ENCODE peak calls at places on chromosome 13, in seven cellular contexts. A, K, J, I, X, U and P are unnamed samples.

GRCh38 chr13:24033527-24034302 is 126.8 kb upstream of the SPATA13 start:
- DNase-seq in A (no peak), K (no peak), J (peak), I (peak), X (no peak), U (no peak), P (no peak)

GRCh38 chr13:66972659-66973058 is 257.5 kb downstream of the PCDH9 start:
- DNase-seq in A (no peak), K (no peak), J (no peak), I (peak), X (no peak), U (no peak), P (no peak)

GRCh38 chr13:104321756-104322155 is 1255.5 kb upstream of the SLC10A2 start:
- DNase-seq in A (no peak), K (no peak), J (no peak), I (no peak), X (no peak), U (peak), P (no peak)

GRCh38 chr13:60759499-60759898 is 362.5 kb downstream of the TDRD3 start:
- DNase-seq in A (no peak), K (no peak), J (no peak), I (peak), X (peak), U (no peak), P (no peak)

GRCh38 chr13:36143768-36144167 is 12.6 kb upstream of the DCLK1 start:
- DNase-seq in A (no peak), K (no peak), J (no peak), I (no peak), X (no peak), U (no peak), P (no peak)

GRCh38 chr13:107271226-107271625 is 703.3 kb upstream of the ARGLU1 start:
- DNase-seq in A (peak), K (no peak), J (no peak), I (peak), X (peak), U (no peak), P (no peak)

GRCh38 chr13:87696458-87696857 is 25.3 kb downstream of the SLITRK5 start:
- DNase-seq in A (no peak), K (no peak), J (no peak), I (no peak), X (no peak), U (no peak), P (no peak)

GRCh38 chr13:27965343-27965739 is 3.8 kb downstream of the CDX2 start:
- DNase-seq in A (no peak), K (peak), J (peak), I (no peak), X (peak), U (no peak), P (no peak)

GRCh38 chr13:27926644-27927434 is 7.0 kb downstream of the PDX1 start:
- DNase-seq in A (peak), K (no peak), J (peak), I (no peak), X (peak), U (no peak), P (no peak)

GRCh38 chr13:95301947-95302386 is 716 bp upstream of the ABCC4 start:
- DNase-seq in A (no peak), K (no peak), J (no peak), I (peak), X (peak), U (no peak), P (no peak)

GRCh38 chr13:63107163-63107935 is 1691.7 kb upstream of the PCDH20 start:
- DNase-seq in A (no peak), K (no peak), J (no peak), I (peak), X (no peak), U (no peak), P (no peak)

GRCh38 chr13:20145521-20145920 is 15.3 kb downstream of the GJA3 start:
- DNase-seq in A (no peak), K (no peak), J (no peak), I (no peak), X (no peak), U (no peak), P (no peak)

GRCh38 chr13:63449549-63449948 is 2033.9 kb upstream of the PCDH20 start:
- DNase-seq in A (no peak), K (no peak), J (peak), I (no peak), X (no peak), U (no peak), P (no peak)

GRCh38 chr13:77584111-77584510 is 48.6 kb downstream of the SCEL start:
- DNase-seq in A (no peak), K (no peak), J (no peak), I (no peak), X (no peak), U (no peak), P (no peak)

GRCh38 chr13:48727252-48728011 is 73.7 kb downstream of the CYSLTR2 start:
- DNase-seq in A (no peak), K (no peak), J (no peak), I (peak), X (no peak), U (no peak), P (no peak)

GRCh38 chr13:97460004-97460756 is 26.2 kb downstream of the RAP2A start:
- DNase-seq in A (no peak), K (no peak), J (peak), I (peak), X (no peak), U (no peak), P (no peak)

GRCh38 chr13:97798836-97799235 is 154.6 kb upstream of the IPO5 start:
- DNase-seq in A (no peak), K (no peak), J (no peak), I (peak), X (no peak), U (no peak), P (no peak)

GRCh38 chr13:34257980-34258379 is 440.0 kb downstream of the RFC3 start:
- DNase-seq in A (no peak), K (no peak), J (no peak), I (no peak), X (no peak), U (no peak), P (no peak)

GRCh38 chr13:31044658-31045620 is 112.5 kb downstream of the TEX26 start:
- DNase-seq in A (no peak), K (no peak), J (peak), I (no peak), X (no peak), U (no peak), P (no peak)

GRCh38 chr13:89977203-89977602 is 1370.3 kb upstream of the MIR17HG start:
- DNase-seq in A (no peak), K (no peak), J (no peak), I (no peak), X (no peak), U (no peak), P (no peak)
- TF ChIP-seq CTCF in A (no peak), K (no peak), J (no peak), I (no peak), X (no peak), U (no peak), P (no peak)

DNA sequence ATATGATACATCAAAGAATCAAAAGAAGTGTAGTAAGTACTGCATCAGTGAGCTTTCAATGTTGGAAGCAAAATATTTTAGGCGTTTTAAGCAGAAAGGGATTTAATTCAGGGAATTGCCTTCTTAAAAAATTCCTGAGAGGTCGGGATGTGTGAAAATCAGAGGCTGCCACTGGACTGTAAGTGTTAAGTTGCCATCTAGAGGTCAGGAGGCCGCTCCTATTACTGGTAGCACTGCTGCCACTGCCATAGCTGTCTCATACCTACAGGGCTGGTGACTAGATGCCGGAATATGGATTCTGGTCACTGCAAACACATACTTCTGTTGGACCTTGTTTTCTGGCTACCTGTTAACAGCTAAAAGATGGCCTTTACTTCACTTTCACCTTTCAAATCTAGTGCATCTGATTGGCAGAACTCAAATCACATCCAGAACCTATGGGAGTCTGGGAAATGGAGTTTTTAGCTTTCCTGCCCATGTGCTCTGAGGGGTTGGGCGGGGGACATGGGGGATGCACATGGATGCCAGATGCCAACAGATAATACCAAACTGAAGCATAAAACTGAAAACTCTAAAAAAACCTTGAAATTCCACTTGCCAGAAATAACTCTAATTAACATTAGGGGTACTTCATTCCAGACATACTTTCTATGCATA is 29.8 kb downstream of the DGKH start:
- DNase-seq in A (no peak), K (no peak), J (no peak), I (no peak), X (peak), U (no peak), P (no peak)
- TF ChIP-seq CTCF in A (no peak), K (no peak), J (no peak), I (no peak), X (peak), U (no peak), P (no peak)

DNA sequence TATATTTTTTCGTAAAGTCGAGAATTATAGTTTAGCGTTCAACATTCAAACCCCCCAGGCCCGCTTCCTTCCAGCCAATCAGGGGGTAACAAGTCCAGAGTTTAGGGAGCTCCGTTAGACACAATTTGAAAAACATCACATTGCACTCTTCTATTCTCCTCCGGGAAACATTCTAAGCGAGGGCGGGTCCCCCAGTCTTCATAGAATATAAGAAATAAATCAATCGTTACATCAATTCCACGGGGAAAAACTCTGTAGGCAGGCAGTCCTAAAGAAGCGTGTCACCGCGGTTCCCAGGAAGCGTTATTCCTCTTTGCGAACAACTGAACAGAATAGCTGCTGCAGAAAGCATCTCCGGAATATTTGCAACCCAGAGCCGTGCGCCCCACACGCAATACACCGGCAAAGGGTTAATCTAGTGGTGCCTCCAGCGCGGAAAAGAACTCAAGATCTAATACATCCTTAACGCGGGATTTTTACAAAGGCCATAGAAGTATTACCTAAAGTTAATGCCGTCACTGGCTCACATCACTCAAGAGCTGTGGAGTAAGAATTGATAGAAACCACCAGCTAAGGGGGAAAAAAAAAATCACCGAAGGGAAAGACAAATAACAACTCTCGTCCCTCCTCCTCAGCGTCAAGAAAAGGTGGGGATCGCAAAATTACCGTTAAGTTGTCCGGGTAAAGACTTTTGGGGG is 65.1 kb downstream of the KCNRG start:
- DNase-seq in A (no peak), K (no peak), J (peak), I (peak), X (peak), U (peak), P (no peak)
- TF ChIP-seq CTCF in A (no peak), K (no peak), J (no peak), I (no peak), X (no peak), U (no peak), P (no peak)

DNA sequence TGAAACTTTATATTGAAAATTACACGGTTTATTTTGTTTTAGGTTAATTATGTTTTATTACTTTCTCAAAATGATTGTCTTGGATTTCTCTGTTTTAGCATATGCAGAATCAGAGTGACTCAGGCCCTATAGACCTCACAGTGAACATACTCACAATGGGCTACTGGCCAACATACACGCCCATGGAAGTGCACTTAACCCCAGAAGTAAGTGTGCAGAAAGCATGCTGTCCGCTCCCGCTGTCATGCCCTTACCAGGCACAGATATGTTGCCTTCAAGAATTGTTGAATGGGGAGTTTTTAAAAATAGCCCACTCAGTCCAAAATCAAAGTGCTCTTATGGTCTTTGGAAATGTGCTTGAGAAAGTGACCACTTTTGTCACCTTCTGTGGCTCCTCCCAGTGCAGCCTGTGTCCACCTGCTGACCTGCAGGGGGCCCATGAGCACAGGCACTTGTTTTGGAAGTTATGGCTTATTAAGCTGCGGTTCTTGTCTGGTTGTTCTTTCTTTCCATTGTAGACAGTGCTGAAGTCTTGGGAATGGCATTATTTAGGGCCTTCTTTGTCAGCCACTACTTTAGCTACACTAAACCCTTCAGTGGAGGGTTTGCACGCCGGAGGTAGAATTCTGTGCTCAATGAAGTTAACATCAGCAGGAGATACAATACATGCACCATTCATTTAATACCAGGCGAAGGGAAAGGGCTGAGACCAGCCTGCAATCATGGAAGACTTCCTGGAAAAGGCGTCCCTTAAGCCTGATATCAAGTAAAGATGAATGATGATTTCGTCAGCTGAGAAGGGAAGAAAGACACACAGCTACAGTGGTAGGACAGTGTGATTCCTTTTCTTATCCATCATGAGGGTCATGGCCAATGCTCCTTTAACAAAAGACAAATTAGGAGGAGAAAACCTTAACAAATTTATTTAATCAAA is 36.7 kb downstream of the CUL4A start:
- DNase-seq in A (no peak), K (no peak), J (no peak), I (peak), X (peak), U (peak), P (no peak)
- TF ChIP-seq CTCF in A (no peak), K (no peak), J (peak), I (peak), X (peak), U (peak), P (no peak)

DNA sequence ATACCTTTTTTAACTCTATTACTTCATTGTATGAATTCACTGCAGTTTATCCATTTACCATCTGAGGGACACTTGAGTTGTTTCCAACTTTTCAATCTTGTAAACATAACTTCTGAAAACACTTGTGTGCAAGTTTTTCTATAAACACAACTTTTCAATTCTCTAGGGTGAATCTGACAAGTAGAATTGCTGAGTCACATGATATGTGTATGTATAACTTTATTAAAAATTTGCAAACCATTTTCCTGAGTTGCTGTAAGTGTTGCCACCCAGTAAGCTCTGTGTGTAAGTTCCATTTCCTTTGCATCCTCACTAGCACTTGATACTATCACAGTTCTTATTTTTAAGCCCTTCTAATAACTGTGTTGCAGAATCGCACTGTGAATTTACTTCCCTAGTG is 1415.6 kb upstream of the ATXN8OS start:
- DNase-seq in A (no peak), K (no peak), J (no peak), I (no peak), X (no peak), U (no peak), P (no peak)
- TF ChIP-seq CTCF in A (no peak), K (no peak), J (no peak), I (no peak), X (no peak), U (no peak), P (no peak)